ENCODE peak calls at places on chromosomes 11 and 22, in six cellular contexts. P is heart left ventricle, N is A549, D is neural progenitor cell, R is psoas muscle, A is body of pancreas. W is an unnamed sample.

GRCh38 chr22:31091106-31091975 is 10.2 kb downstream of the SMTN start:
- DNase-seq in P (no peak), R (no peak), A (no peak), N (no peak), D (no peak), W (no peak)

GRCh38 chr11:131771471-131771870 is 401.1 kb downstream of the NTM start:
- DNase-seq in A (no peak), N (no peak), P (no peak), D (no peak), R (no peak), W (no peak)

GRCh38 chr11:88363566-88364169 is 26.1 kb upstream of the CTSC start:
- DNase-seq in R (no peak), N (no peak), D (no peak), A (no peak), P (no peak), W (no peak)

GRCh38 chr11:114088836-114089235 is 29.3 kb downstream of the ZBTB16 start:
- DNase-seq in A (peak; percentile 14), P (no peak), R (no peak), D (no peak), N (no peak), W (no peak)

GRCh38 chr22:33859311-33859710 is 61.0 kb downstream of the LARGE1 start:
- DNase-seq in N (no peak), P (no peak), R (no peak), D (no peak), A (no peak), W (no peak)

GRCh38 chr11:123585721-123586120 is 68.7 kb downstream of the SCN3B start:
- DNase-seq in N (no peak), D (peak; percentile 15), R (no peak), P (no peak), A (no peak), W (no peak)

GRCh38 chr11:124676386-124676785 is 2.7 kb downstream of the SPA17 start:
- DNase-seq in N (no peak), P (peak; percentile 29), R (no peak), D (no peak), A (no peak), W (no peak)

GRCh38 chr11:8006349-8006977 is 19.3 kb downstream of the EIF3F start:
- DNase-seq in P (peak; percentile 57), A (peak; percentile 61), R (peak; percentile 15), D (peak; percentile 85), N (peak; percentile 71), W (peak; percentile 77)

GRCh38 chr11:63641727-63642126 is 27.5 kb upstream of the PLAAT3 start:
- DNase-seq in A (no peak), P (no peak), R (no peak), N (no peak), D (no peak), W (no peak)

GRCh38 chr11:126173257-126173656 is 38.2 kb downstream of the RPUSD4 start:
- DNase-seq in D (no peak), P (no peak), N (no peak), A (no peak), R (no peak), W (no peak)

GRCh38 chr11:96052921-96053631 is 129.2 kb upstream of the MTMR2 start:
- DNase-seq in R (no peak), A (no peak), N (no peak), D (no peak), P (no peak), W (no peak)

GRCh38 chr11:76787271-76787670 is 4.1 kb downstream of the TSKU start:
- DNase-seq in D (no peak), R (no peak), N (no peak), P (no peak), A (no peak), W (no peak)

GRCh38 chr22:38290347-38290746 is 17.5 kb upstream of the TMEM184B start:
- DNase-seq in P (no peak), N (no peak), R (no peak), D (no peak), A (no peak), W (no peak)

GRCh38 chr11:7513210-7514098 is at the start of gene PPFIBP2:
- DNase-seq in A (peak; percentile 84), N (peak; percentile 90), R (peak; percentile 86), P (peak; percentile 89), D (peak; percentile 89), W (peak; percentile 48)

GRCh38 chr22:19045094-19045493 is 77.1 kb downstream of the DGCR2 start:
- DNase-seq in R (no peak), P (no peak), D (no peak), N (no peak), A (no peak), W (no peak)

GRCh38 chr22:44985906-44986527 is 23.8 kb downstream of the PHF21B start:
- DNase-seq in D (no peak), P (no peak), N (no peak), A (no peak), R (no peak), W (no peak)

GRCh38 chr11:2208691-2209369 is 37.2 kb upstream of the TH start:
- DNase-seq in N (no peak), P (peak; percentile 20), A (peak; percentile 61), R (no peak), D (peak; percentile 32), W (no peak)

GRCh38 chr11:101870510-101870909 is 44.3 kb upstream of the CEP126 start:
- DNase-seq in R (no peak), N (peak; percentile 38), P (no peak), D (no peak), A (no peak), W (no peak)

GRCh38 chr11:133762538-133762937 is 82.8 kb downstream of the SPATA19 start:
- DNase-seq in R (no peak), P (no peak), N (no peak), D (no peak), A (no peak), W (no peak)

GRCh38 chr22:43014876-43015676 is at the start of gene PACSIN2:
- DNase-seq in D (peak; percentile 100), P (peak; percentile 100), R (peak; percentile 100), A (peak; percentile 99), N (peak; percentile 93), W (peak; percentile 59)

GRCh38 chr22:43017525-43018290 is 2.8 kb upstream of the PACSIN2 start:
- DNase-seq in A (no peak), N (no peak), P (no peak), D (no peak), R (no peak), W (no peak)

GRCh38 chr22:43015677-43016042 is 711 bp upstream of the PACSIN2 start:
- DNase-seq in N (no peak), D (no peak), R (no peak), A (no peak), P (no peak), W (no peak)

GRCh38 chr22:43014062-43014875 is 680 bp downstream of the PACSIN2 start:
- DNase-seq in D (peak; percentile 80), R (peak; percentile 45), A (peak; percentile 54), N (no peak), P (peak; percentile 49), W (no peak)

GRCh38 chr22:43018615-43019014 is 3.7 kb upstream of the PACSIN2 start:
- DNase-seq in R (no peak), A (no peak), D (no peak), P (no peak), N (no peak), W (no peak)
- H3K4me3 ChIP-seq in R (no peak overlapping the region), A (no peak overlapping the region), D (no peak overlapping the region), P (no peak overlapping the region), N (no peak overlapping the region), W (no peak overlapping the region)

GRCh38 chr11:58731819-58732218 is at the start of gene GLYAT:
- DNase-seq in D (no peak), P (no peak), R (no peak), N (no peak), A (no peak), W (no peak)

GRCh38 chr11:58730507-58731089 is 1.1 kb downstream of the GLYAT start:
- DNase-seq in D (no peak), A (no peak), P (no peak), R (no peak), N (no peak), W (no peak)

GRCh38 chr11:58727415-58727797 is 4.3 kb downstream of the GLYAT start:
- DNase-seq in A (no peak), N (no peak), P (no peak), R (no peak), D (no peak), W (no peak)

DNA sequence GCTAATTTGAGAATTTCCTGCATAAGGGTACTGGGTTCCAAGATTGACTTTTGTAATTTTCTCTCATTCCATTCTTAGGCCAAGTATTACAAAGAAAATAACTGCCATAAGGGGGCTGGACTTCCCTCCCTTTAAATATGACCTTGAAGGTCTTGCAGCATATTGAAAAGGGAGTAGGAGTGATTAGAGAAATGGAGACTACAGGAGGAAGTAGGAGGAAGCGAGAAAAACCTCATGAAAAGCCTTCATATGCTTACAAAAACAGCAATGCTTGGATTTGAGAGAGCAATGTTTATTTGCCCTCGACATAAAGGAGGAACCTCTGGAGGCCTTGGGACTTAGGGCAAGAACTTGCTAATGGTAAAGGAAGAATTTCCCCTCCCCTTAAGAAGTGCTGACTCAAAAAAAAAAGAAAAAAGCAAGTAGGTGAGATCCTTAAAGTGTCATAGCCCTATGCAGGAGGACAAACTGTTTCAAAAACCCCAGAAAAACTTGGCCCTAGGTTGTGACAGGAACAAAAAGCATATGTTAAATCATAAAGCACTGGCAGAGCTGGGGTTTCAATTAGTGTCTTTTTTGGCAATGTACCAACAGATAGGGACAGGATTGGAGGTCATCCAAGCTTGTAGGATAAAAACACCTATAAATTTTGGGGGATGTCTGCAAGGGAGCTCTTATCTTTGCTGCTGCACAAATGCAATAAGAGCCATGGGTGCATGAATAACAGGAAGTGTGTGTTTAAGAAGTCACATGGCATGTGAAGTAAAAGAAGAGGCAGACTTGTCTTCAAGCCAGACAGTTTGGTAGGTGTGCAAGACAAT is 4.9 kb downstream of the GLYAT start:
- DNase-seq in A (no peak), D (no peak), N (no peak), R (no peak), P (no peak), W (no peak)
- H3K27ac ChIP-seq in A (no peak overlapping the region), D (no peak overlapping the region), N (no peak overlapping the region), R (no peak overlapping the region), P (no peak overlapping the region), W (no peak overlapping the region)

DNA sequence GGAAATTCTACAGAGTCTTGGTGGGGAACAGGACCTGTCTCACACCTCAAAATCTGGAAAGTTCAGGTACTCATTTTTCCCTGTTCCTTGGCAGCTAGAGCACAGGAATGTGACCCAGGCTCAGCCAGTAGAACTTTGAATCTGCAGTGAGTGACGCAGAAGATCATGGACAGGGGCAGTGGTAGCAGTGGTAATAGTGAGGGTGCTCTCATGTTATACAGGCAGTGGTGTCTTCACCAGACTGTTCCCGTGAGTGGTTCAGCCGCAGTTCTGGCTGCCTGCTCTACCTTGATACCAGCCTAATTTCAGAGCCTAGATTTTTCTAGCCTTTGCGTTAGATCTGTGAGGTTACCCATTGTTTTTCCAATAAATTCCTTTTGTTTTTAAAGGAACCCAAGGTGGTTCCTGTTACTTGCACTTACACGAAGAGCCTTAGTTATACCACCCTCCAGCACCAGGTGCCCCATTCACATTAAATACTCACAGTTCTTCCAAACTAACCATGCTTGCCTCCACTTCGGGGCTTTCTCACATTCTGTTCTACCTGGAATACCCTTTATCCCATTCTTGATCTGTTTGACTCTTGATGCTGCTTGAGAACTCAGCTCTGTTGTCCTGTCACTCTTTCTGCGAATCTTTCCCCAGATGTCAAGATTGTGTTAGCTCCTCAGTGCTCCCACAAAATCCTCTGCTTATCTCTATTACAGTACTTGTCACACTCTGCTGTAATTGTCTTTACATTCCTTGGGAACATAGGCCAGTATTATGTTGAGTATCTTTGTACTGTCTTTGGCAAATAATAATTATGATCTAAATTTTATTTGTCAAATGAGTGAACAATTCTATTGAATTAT is 47.8 kb downstream of the SWAP70 start:
- DNase-seq in A (no peak), R (no peak), N (no peak), D (no peak), P (no peak), W (no peak)
- TF ChIP-seq CTCF in A (no peak), R (no peak), N (no peak), D (no peak), P (no peak), W (no peak)

GRCh38 chr11:940496-941135 is 14.9 kb downstream of the AP2A2 start:
- DNase-seq in A (no peak), P (no peak), R (no peak), D (peak; percentile 77), N (no peak), W (no peak)
- H3K4me3 ChIP-seq in A (no peak overlapping the region), P (no peak overlapping the region), R (no peak overlapping the region), D (peak overlapping the region; percentile 1), N (no peak overlapping the region), W (no peak overlapping the region)

W was measured in Panc1.